ENCODE peak calls at places on chromosome 11, in seven cellular contexts. Q is neuronal stem cell, E is kidney, B is cardiac muscle cell, Y is pancreas, D is tibial artery, O is aorta. H is an unnamed sample. For H3K4me1, the result is how much of the 10 kb centered on the place peaks cover.

GRCh38 chr11:7688238-7688826 is 15.0 kb upstream of the CYB5R2 start:
- DNase-seq in Q (no peak), E (no peak), B (peak), Y (no peak), D (no peak), O (no peak), H (no peak)

GRCh38 chr11:17443926-17444690 is 32.5 kb downstream of the ABCC8 start:
- DNase-seq in Q (no peak), E (no peak), B (no peak), Y (no peak), D (no peak), O (no peak), H (no peak)

GRCh38 chr11:12148882-12149281 is 38.5 kb downstream of the MICAL2 start:
- DNase-seq in Q (no peak), E (no peak), B (no peak), Y (no peak), D (no peak), O (no peak), H (no peak)

GRCh38 chr11:96228472-96228871 is 114.5 kb downstream of the MAML2 start:
- DNase-seq in Q (no peak), E (peak), B (peak), Y (peak), D (peak), O (peak), H (peak)

GRCh38 chr11:76238551-76238950 is 32.2 kb upstream of the WNT11 start:
- DNase-seq in Q (no peak), E (peak), B (no peak), Y (no peak), D (no peak), O (peak), H (no peak)

GRCh38 chr11:111322534-111322933 is 24.2 kb downstream of the POU2AF3 start:
- DNase-seq in Q (no peak), E (no peak), B (no peak), Y (no peak), D (no peak), O (no peak), H (no peak)

GRCh38 chr11:2665747-2666710 is 33.8 kb downstream of the KCNQ1OT1 start:
- DNase-seq in Q (no peak), E (peak), B (peak), Y (no peak), D (peak), O (no peak), H (no peak)

GRCh38 chr11:92413757-92414513 is 189.3 kb downstream of the FAT3 start:
- DNase-seq in Q (no peak), E (no peak), B (no peak), Y (no peak), D (no peak), O (no peak), H (no peak)

GRCh38 chr11:28777126-28777525 is 668.9 kb downstream of the METTL15 start:
- DNase-seq in Q (no peak), E (no peak), B (no peak), Y (no peak), D (no peak), O (no peak), H (no peak)

GRCh38 chr11:641806-642370 is 4.8 kb downstream of the DRD4 start:
- DNase-seq in Q (no peak), E (peak), B (no peak), Y (no peak), D (no peak), O (no peak), H (no peak)

GRCh38 chr11:73024646-73025045 is 117.5 kb downstream of the FCHSD2 start:
- DNase-seq in Q (no peak), E (no peak), B (no peak), Y (no peak), D (no peak), O (no peak), H (no peak)

GRCh38 chr11:128205796-128206195 is 381.6 kb downstream of the ETS1 start:
- DNase-seq in Q (no peak), E (no peak), B (no peak), Y (no peak), D (no peak), O (no peak), H (no peak)

GRCh38 chr11:64787526-64788320 is 9.4 kb upstream of the SF1 start:
- DNase-seq in Q (no peak), E (peak), B (peak), Y (peak), D (peak), O (peak), H (no peak)

GRCh38 chr11:92775277-92775676 is 194.2 kb upstream of the MTNR1B start:
- DNase-seq in Q (no peak), E (no peak), B (no peak), Y (no peak), D (no peak), O (no peak), H (no peak)

GRCh38 chr11:73141031-73141308 is 1.1 kb downstream of the FCHSD2 start:
- DNase-seq in Q (peak), E (peak), B (no peak), Y (peak), D (peak), O (peak), H (no peak)

GRCh38 chr11:70000228-70000627 is 77.9 kb upstream of the ANO1 start:
- DNase-seq in Q (no peak), E (no peak), B (no peak), Y (no peak), D (no peak), O (no peak), H (no peak)

GRCh38 chr11:103988595-103988969 is 47.9 kb upstream of the DDI1 start:
- DNase-seq in Q (no peak), E (no peak), B (peak), Y (no peak), D (no peak), O (no peak), H (no peak)

GRCh38 chr11:101686514-101686913 is 102.7 kb upstream of the TRPC6 start:
- DNase-seq in Q (no peak), E (no peak), B (peak), Y (no peak), D (no peak), O (no peak), H (no peak)

GRCh38 chr11:87878373-87878779 is 296.9 kb downstream of the RAB38 start:
- DNase-seq in Q (no peak), E (no peak), B (peak), Y (peak), D (no peak), O (no peak), H (no peak)

GRCh38 chr11:693415-693831 is 1.6 kb downstream of the DEAF1 start:
- DNase-seq in Q (no peak), E (no peak), B (peak), Y (no peak), D (no peak), O (no peak), H (peak)

GRCh38 chr11:12512826-12513395 is 135.5 kb downstream of the PARVA start:
- DNase-seq in Q (no peak), E (no peak), B (no peak), Y (no peak), D (no peak), O (no peak), H (no peak)

GRCh38 chr11:110526323-110526722 is 96.6 kb downstream of the FDX1 start:
- DNase-seq in Q (no peak), E (no peak), B (no peak), Y (no peak), D (no peak), O (no peak), H (no peak)

GRCh38 chr11:132683602-132684001 is 848.7 kb downstream of the OPCML start:
- DNase-seq in Q (no peak), E (no peak), B (no peak), Y (no peak), D (no peak), O (no peak), H (no peak)

GRCh38 chr11:114683007-114683406 is 4.7 kb downstream of the NXPE2 start:
- DNase-seq in Q (no peak), E (no peak), B (no peak), Y (no peak), D (no peak), O (no peak), H (no peak)

GRCh38 chr11:114673661-114674060 is 4.7 kb upstream of the NXPE2 start:
- DNase-seq in Q (no peak), E (no peak), B (peak), Y (no peak), D (no peak), O (no peak), H (no peak)

GRCh38 chr11:114679505-114679904 is 1.2 kb downstream of the NXPE2 start:
- DNase-seq in Q (no peak), E (no peak), B (no peak), Y (no peak), D (no peak), O (no peak), H (no peak)

DNA sequence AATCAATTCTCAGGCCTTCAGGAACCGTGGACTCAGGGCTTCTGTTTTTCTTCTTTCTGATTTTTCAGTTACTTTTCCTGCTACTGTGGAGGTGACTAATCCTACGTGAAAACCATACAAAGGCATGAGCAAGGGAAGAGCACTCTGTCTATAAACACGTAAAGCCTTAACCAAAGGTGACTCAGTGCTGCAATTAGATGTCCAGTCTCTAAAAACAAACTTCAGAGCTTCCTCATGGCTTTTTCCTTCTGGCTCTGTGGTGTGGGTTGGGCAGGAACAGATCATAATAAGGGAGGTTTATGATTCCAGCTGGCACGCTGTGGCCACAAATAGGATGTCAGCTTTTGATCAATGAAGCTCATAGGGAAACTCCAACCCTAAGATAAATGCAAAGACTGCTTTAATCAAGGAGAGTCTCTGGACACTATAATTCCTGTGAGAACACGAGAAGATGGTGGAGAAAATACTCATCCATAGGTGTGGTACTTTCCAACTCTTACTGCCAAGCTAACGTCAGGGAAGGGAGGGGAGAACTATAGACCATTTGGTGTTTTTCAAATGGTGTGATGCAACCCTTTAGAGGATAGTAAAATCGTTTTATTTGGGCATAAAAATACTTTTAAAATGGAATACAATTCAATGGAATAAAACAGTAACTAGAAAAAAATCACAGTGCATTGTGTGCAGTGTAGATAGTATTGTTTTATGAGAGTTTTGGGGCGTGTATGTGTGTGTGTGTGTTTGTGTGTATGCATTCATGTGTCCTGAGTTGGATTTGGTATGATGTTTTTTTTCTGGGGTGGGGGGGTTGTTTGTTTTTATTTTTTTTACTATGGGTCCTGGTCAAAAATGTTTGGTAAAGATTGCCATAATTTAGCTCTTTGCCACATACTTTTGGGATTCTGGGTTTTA is at the start of gene NXPE2:
- DNase-seq in Q (no peak), E (no peak), B (no peak), Y (no peak), D (no peak), O (no peak), H (no peak)
- H3K27ac ChIP-seq in Q (no peak), E (no peak), B (no peak), Y (no peak), D (no peak), O (no peak), H (no peak)

GRCh38 chr11:113193077-113193476 is 121.3 kb upstream of the TTC12 start:
- DNase-seq in Q (no peak), E (no peak), B (no peak), Y (no peak), D (peak), O (no peak), H (no peak)

GRCh38 chr11:113195728-113196127 is 118.7 kb upstream of the TTC12 start:
- DNase-seq in Q (no peak), E (no peak), B (no peak), Y (no peak), D (no peak), O (no peak), H (no peak)

GRCh38 chr11:113189909-113190667 is 124.3 kb upstream of the TTC12 start:
- DNase-seq in Q (no peak), E (no peak), B (peak), Y (no peak), D (peak), O (peak), H (no peak)

GRCh38 chr11:113193894-113194293 is 120.5 kb upstream of the TTC12 start:
- DNase-seq in Q (no peak), E (no peak), B (peak), Y (peak), D (peak), O (no peak), H (no peak)

DNA sequence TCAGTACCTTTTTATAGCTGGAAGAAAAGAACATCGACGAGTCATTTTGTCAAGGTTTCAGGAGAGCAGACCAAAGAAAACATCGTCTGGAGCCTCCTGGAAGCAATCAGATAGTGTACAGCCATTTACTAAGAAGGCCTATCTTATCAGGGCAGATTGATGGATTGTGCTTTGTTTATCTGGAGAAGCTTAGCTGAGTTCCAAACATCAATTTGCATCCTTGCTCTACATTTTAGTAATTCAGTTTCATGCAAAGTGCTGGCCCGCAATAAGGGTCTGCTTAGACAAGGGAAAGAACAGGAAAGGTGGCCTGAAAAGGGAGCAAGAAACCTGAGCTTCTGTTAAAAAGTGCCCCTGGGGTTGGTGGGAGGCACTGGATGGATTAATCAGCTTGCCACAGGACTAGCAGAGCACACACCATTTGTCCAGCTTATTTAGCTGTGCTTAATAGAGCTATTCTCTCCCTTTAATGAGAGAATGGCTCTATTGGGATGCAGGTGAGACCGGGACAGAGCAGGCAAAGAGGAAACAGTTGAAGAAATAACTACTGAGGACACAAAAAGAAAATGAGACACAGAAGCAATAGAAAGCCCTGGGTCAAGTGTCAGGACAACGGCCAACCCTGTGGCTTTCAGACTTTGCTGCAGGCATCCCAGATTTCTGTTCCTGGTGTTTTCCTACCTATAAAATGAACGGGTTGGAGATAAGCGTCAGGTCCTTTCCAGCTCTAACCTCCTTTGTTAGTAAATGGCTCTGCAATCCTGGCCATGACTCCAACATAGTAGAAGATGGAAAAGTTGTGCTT is 122.1 kb upstream of the TTC12 start:
- DNase-seq in Q (peak), E (no peak), B (no peak), Y (no peak), D (no peak), O (no peak), H (no peak)
- H3K4me3 ChIP-seq in Q (no peak), E (no peak), B (no peak), Y (no peak), D (no peak), O (no peak), H (no peak)

GRCh38 chr11:68381716-68382115 is 69.3 kb downstream of the LRP5 start:
- DNase-seq in Q (no peak), E (no peak), B (no peak), Y (no peak), D (no peak), O (no peak), H (no peak)
- H3K4me1 ChIP-seq in Q (under half), E (under half), B (under half), Y (under half), D (under half), O (under half), H (under half)

GRCh38 chr11:15599376-15599775 is 484.7 kb downstream of the INSC start:
- DNase-seq in Q (no peak), E (no peak), B (no peak), Y (no peak), D (no peak), O (no peak), H (no peak)
- H3K27ac ChIP-seq in Q (no peak), E (no peak), B (no peak), Y (no peak), D (no peak), O (no peak), H (no peak)

GRCh38 chr11:6629892-6630631 is 10.8 kb upstream of the TPP1 start:
- DNase-seq in Q (peak), E (peak), B (no peak), Y (no peak), D (no peak), O (no peak), H (no peak)

GRCh38 chr11:6632116-6633073 is 13.2 kb upstream of the TPP1 start:
- DNase-seq in Q (no peak), E (peak), B (no peak), Y (no peak), D (no peak), O (no peak), H (no peak)

GRCh38 chr11:6629573-6629891 is 10.3 kb upstream of the TPP1 start:
- DNase-seq in Q (no peak), E (peak), B (no peak), Y (no peak), D (no peak), O (no peak), H (no peak)

GRCh38 chr11:6631356-6631890 is 12.2 kb upstream of the TPP1 start:
- DNase-seq in Q (no peak), E (peak), B (no peak), Y (no peak), D (no peak), O (no peak), H (no peak)

DNA sequence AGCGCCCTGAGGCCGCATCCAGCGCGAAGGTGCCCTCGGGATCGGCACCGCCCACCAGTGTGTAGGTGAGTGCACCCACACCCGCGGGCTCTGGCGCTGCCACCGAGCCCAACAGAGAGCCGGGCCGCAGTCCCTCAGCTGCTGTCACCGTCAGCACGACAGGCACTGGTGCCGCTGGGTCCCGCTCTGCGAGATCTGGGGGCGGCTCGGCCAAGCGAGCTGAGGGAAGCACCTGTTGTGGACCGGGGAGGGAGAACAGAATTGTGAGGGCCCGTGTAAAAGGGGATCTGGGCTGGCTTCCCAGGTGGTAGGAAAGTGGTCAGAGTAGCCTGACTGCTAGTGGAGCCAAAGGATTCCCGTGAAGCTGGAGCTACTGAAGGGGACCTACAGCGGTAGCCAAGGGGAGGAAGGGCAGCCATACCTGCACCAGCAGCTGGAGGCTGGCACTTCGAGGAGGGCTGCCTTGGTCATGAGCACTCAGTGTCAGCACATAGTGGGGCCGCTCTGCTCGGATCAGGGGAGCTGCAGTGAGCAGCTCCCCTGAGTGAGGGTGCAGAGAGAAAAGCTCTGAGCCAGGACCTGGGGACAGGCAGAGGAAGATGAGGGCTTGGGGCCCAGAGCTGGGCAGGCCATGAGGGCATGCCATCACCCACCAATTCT is 11.5 kb upstream of the TPP1 start:
- DNase-seq in Q (no peak), E (peak), B (no peak), Y (no peak), D (no peak), O (no peak), H (no peak)
- H3K4me3 ChIP-seq in Q (peak), E (no peak), B (peak), Y (peak), D (no peak), O (no peak), H (no peak)

GRCh38 chr11:67310246-67311050 is 7.1 kb downstream of the SSH3 start:
- DNase-seq in Q (no peak), E (no peak), B (no peak), Y (no peak), D (no peak), O (peak), H (no peak)
- H3K4me1 ChIP-seq in Q (under half), E (under half), B (under half), Y (under half), D (under half), O (under half), H (under half)

GRCh38 chr11:45856044-45856468 is 8.8 kb downstream of the CRY2 start:
- DNase-seq in Q (no peak), E (no peak), B (peak), Y (no peak), D (peak), O (no peak), H (no peak)
- H3K27ac ChIP-seq in Q (no peak), E (peak), B (peak), Y (peak), D (peak), O (peak), H (peak)

GRCh38 chr11:120137187-120137610 is 714 bp downstream of the TRIM29 start:
- DNase-seq in Q (no peak), E (no peak), B (no peak), Y (peak), D (peak), O (peak), H (peak)
- H3K4me3 ChIP-seq in Q (no peak), E (no peak), B (no peak), Y (no peak), D (no peak), O (no peak), H (no peak)

GRCh38 chr11:36280531-36280930 is 8.7 kb downstream of the COMMD9 start:
- DNase-seq in Q (no peak), E (no peak), B (peak), Y (no peak), D (no peak), O (no peak), H (no peak)
- H3K4me1 ChIP-seq in Q (under half), E (under half), B (under half), Y (under half), D (under half), O (under half), H (under half)

DNA sequence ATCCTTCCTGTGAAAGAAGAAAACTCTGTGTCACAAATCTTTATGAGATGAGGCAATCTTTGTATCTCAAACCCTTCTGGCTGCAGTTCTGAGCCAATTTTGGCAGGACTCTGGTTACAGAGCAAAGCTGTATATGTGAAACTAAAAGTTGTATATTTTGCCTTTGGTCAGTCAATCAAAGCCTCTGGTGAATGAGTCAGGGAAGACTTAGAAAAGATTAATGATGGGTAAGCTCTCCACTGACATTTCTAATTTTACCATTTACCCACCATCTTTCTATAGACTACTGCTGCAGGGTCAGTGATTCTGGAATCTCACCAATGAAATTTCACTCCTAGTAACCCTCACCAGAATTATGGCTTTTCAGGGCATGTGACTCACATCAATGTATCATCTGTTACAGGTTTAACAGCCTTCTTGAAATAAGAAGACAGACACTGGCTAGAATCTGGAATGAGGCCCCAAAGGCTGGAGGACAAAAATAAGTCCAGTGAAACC is 43.3 kb downstream of the USP35 start:
- DNase-seq in Q (no peak), E (no peak), B (peak), Y (no peak), D (peak), O (no peak), H (no peak)
- H3K27ac ChIP-seq in Q (no peak), E (no peak), B (no peak), Y (no peak), D (peak), O (peak), H (peak)